ENCODE peak calls at places on chromosome 2, in seven cellular contexts. N is brain microvascular endothelial cell; W is heart right ventricle; X is CD8-positive, alpha-beta memory T cell; R is mucosa of descending colon; Q is adipocyte; A is ovary. V is an unnamed sample.

GRCh38 chr2:33241072-33241471 is 235.4 kb upstream of the RASGRP3 start:
- DNase-seq in N (no peak), W (no peak), X (no peak), R (no peak), Q (no peak), A (no peak), V (no peak)

GRCh38 chr2:58734365-58734764 is 493.2 kb upstream of the FANCL start:
- DNase-seq in N (peak; percentile 17), W (no peak), X (no peak), R (no peak), Q (no peak), A (no peak), V (no peak)

GRCh38 chr2:8389373-8390108 is 292.3 kb upstream of the ID2 start:
- DNase-seq in N (peak; percentile 4), W (no peak), X (no peak), R (no peak), Q (peak; percentile 53), A (no peak), V (no peak)

GRCh38 chr2:35783723-35784122 is 571.9 kb upstream of the CRIM1 start:
- DNase-seq in N (peak; percentile 1), W (no peak), X (no peak), R (no peak), Q (no peak), A (no peak), V (no peak)

GRCh38 chr2:227880460-227880859 is 9.0 kb downstream of the DAW1 start:
- DNase-seq in N (no peak), W (no peak), X (no peak), R (no peak), Q (peak; percentile 37), A (no peak), V (no peak)

GRCh38 chr2:13607139-13607538 is 890.4 kb downstream of the TRIB2 start:
- DNase-seq in N (no peak), W (no peak), X (no peak), R (no peak), Q (no peak), A (no peak), V (no peak)

GRCh38 chr2:195108182-195108581 is 548.8 kb upstream of the SLC39A10 start:
- DNase-seq in N (no peak), W (no peak), X (no peak), R (no peak), Q (no peak), A (no peak), V (no peak)

GRCh38 chr2:73053316-73054114 is 18.0 kb downstream of the SFXN5 start:
- DNase-seq in N (no peak), W (no peak), X (no peak), R (no peak), Q (no peak), A (no peak), V (no peak)

GRCh38 chr2:201255468-201255867 is 4.9 kb upstream of the CASP8 start:
- DNase-seq in N (no peak), W (no peak), X (no peak), R (no peak), Q (no peak), A (no peak), V (no peak)

GRCh38 chr2:182650704-182651103 is 65.4 kb upstream of the DNAJC10 start:
- DNase-seq in N (no peak), W (no peak), X (no peak), R (no peak), Q (peak; percentile 91), A (no peak), V (no peak)

GRCh38 chr2:221896505-221897151 is 324.5 kb upstream of the EPHA4 start:
- DNase-seq in N (no peak), W (peak; percentile 20), X (no peak), R (no peak), Q (peak; percentile 2), A (no peak), V (peak; percentile 30)

GRCh38 chr2:234879671-234880455 is 72.0 kb upstream of the SH3BP4 start:
- DNase-seq in N (peak; percentile 74), W (no peak), X (no peak), R (no peak), Q (peak; percentile 31), A (no peak), V (no peak)

GRCh38 chr2:223026357-223027110 is 25.5 kb upstream of the KCNE4 start:
- DNase-seq in N (no peak), W (no peak), X (no peak), R (no peak), Q (peak; percentile 63), A (no peak), V (no peak)

GRCh38 chr2:46634905-46635304 is 155.5 kb downstream of the TMEM247 start:
- DNase-seq in N (no peak), W (no peak), X (no peak), R (no peak), Q (no peak), A (no peak), V (no peak)

GRCh38 chr2:152098033-152098797 is 629 bp downstream of the CACNB4 start:
- DNase-seq in N (peak; percentile 7), W (peak; percentile 5), X (no peak), R (peak; percentile 33), Q (peak; percentile 67), A (peak; percentile 28), V (no peak)

GRCh38 chr2:105297211-105297610 is 32.3 kb downstream of the TGFBRAP1 start:
- DNase-seq in N (no peak), W (no peak), X (no peak), R (no peak), Q (no peak), A (no peak), V (no peak)

GRCh38 chr2:167380094-167380493 is 491.8 kb downstream of the XIRP2 start:
- DNase-seq in N (no peak), W (no peak), X (no peak), R (no peak), Q (no peak), A (no peak), V (no peak)

GRCh38 chr2:186426153-186427016 is 59.7 kb upstream of the ZC3H15 start:
- DNase-seq in N (no peak), W (no peak), X (no peak), R (no peak), Q (no peak), A (no peak), V (no peak)

GRCh38 chr2:216375288-216375687 is 3.0 kb upstream of the MARCHF4 start:
- DNase-seq in N (no peak), W (no peak), X (no peak), R (no peak), Q (no peak), A (no peak), V (no peak)

GRCh38 chr2:68774569-68775271 is 40.1 kb downstream of the ARHGAP25 start:
- DNase-seq in N (no peak), W (peak; percentile 84), X (peak; percentile 44), R (peak; percentile 72), Q (no peak), A (peak; percentile 70), V (peak; percentile 72)

GRCh38 chr2:178796079-178796677 is 11.0 kb downstream of the TTN start:
- DNase-seq in N (no peak), W (no peak), X (no peak), R (no peak), Q (peak; percentile 83), A (no peak), V (no peak)

GRCh38 chr2:121075006-121075545 is 209.9 kb downstream of the TFCP2L1 start:
- DNase-seq in N (peak; percentile 98), W (no peak), X (no peak), R (no peak), Q (peak; percentile 63), A (peak; percentile 73), V (no peak)

GRCh38 chr2:121076501-121076820 is 208.5 kb downstream of the TFCP2L1 start:
- DNase-seq in N (no peak), W (no peak), X (no peak), R (no peak), Q (no peak), A (no peak), V (no peak)

GRCh38 chr2:121074322-121074932 is 210.6 kb downstream of the TFCP2L1 start:
- DNase-seq in N (no peak), W (no peak), X (no peak), R (no peak), Q (no peak), A (no peak), V (no peak)

GRCh38 chr2:121076885-121077549 is 208.0 kb downstream of the TFCP2L1 start:
- DNase-seq in N (peak; percentile 55), W (peak; percentile 34), X (peak; percentile 46), R (peak; percentile 87), Q (peak; percentile 70), A (peak; percentile 49), V (peak; percentile 71)

GRCh38 chr2:121075641-121076500 is 209.1 kb downstream of the TFCP2L1 start:
- DNase-seq in N (no peak), W (no peak), X (no peak), R (no peak), Q (no peak), A (peak; percentile 80), V (no peak)
- H3K4me3 ChIP-seq in N (peak overlapping the region; percentile 43), W (peak overlapping the region; percentile 15), X (no peak overlapping the region), R (no peak overlapping the region), Q (no peak overlapping the region), A (no peak overlapping the region), V (no peak overlapping the region)

GRCh38 chr2:241349941-241350340 is 6.1 kb upstream of the FARP2 start:
- DNase-seq in N (no peak), W (no peak), X (no peak), R (no peak), Q (no peak), A (no peak), V (no peak)
- H3K36me3 ChIP-seq in N (peaks cover 83% of the 10 kb centered on the region), W (peaks cover 9% of the 10 kb centered on the region), X (peaks cover 48% of the 10 kb centered on the region), R (peaks cover 5% of the 10 kb centered on the region), Q (peaks cover 100% of the 10 kb centered on the region), A (no peaks in the 10 kb centered on the region), V (peaks cover 34% of the 10 kb centered on the region)

DNA sequence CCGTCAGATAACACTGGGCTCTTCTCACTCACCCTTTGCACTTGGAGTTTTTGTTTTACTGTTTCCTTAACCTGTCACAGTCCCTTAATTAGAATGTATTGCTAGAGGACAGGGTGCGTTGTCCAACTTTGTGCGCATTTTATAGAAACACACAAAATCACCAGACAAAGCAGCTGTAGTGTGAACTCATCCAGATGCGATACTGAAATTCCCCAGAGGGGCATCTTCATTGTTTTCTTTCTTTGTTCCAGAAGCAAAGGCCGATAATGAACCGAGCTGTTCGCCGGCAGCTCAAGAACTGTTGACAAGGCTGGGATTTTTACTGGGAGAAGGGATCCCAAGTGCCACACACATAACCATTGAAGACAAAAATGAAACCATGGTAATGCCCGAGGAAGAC is 137.6 kb downstream of the WDSUB1 start:
- DNase-seq in N (no peak), W (no peak), X (no peak), R (no peak), Q (no peak), A (no peak), V (no peak)
- H3K4me3 ChIP-seq in N (no peak overlapping the region), W (no peak overlapping the region), X (no peak overlapping the region), R (no peak overlapping the region), Q (no peak overlapping the region), A (no peak overlapping the region), V (no peak overlapping the region)

GRCh38 chr2:63886445-63886844 is 44.7 kb downstream of the UGP2 start:
- DNase-seq in N (no peak), W (no peak), X (no peak), R (no peak), Q (no peak), A (no peak), V (no peak)

GRCh38 chr2:63880603-63881002 is 38.9 kb downstream of the UGP2 start:
- DNase-seq in N (no peak), W (no peak), X (no peak), R (no peak), Q (no peak), A (no peak), V (no peak)

GRCh38 chr2:63879876-63880433 is 38.3 kb downstream of the UGP2 start:
- DNase-seq in N (no peak), W (no peak), X (no peak), R (no peak), Q (no peak), A (no peak), V (no peak)

GRCh38 chr2:63881208-63881607 is 39.5 kb downstream of the UGP2 start:
- DNase-seq in N (no peak), W (no peak), X (no peak), R (no peak), Q (no peak), A (no peak), V (no peak)

GRCh38 chr2:63882395-63883130 is 40.9 kb downstream of the UGP2 start:
- DNase-seq in N (no peak), W (no peak), X (no peak), R (no peak), Q (no peak), A (no peak), V (no peak)
- H3K36me3 ChIP-seq in N (peaks cover 31% of the 10 kb centered on the region), W (no peaks in the 10 kb centered on the region), X (peaks cover 4% of the 10 kb centered on the region), R (no peaks in the 10 kb centered on the region), Q (peaks cover 89% of the 10 kb centered on the region), A (no peaks in the 10 kb centered on the region), V (peaks cover 16% of the 10 kb centered on the region)